ENCODE peak calls at places on chromosome 20, in six cellular contexts. M, X, W, U, F and Y are unnamed samples.

GRCh38 chr20:19990911-19991707 is 26.1 kb upstream of the NAA20 start:
- DNase-seq in U (no peak), M (no peak), F (peak), W (no peak), X (no peak), Y (no peak)

GRCh38 chr20:25220810-25221591 is 25.5 kb downstream of the ENTPD6 start:
- DNase-seq in W (no peak), F (no peak), M (no peak), U (peak), X (no peak), Y (no peak)

GRCh38 chr20:32642257-32643046 is 31.3 kb downstream of the C20orf203 start:
- DNase-seq in X (no peak), U (no peak), W (no peak), M (no peak), F (no peak), Y (no peak)

GRCh38 chr20:48738399-48739304 is 89.1 kb downstream of the PREX1 start:
- DNase-seq in W (no peak), U (no peak), M (no peak), F (no peak), X (no peak), Y (no peak)

GRCh38 chr20:19867074-19867473 is 109.0 kb downstream of the RIN2 start:
- DNase-seq in U (no peak), M (no peak), X (no peak), F (peak), W (no peak), Y (no peak)

GRCh38 chr20:47019106-47019824 is 124.6 kb downstream of the EYA2 start:
- DNase-seq in X (peak), W (no peak), U (no peak), M (no peak), F (peak), Y (peak)

GRCh38 chr20:50874758-50875665 is 56.2 kb downstream of the ADNP start:
- DNase-seq in M (peak), X (no peak), W (no peak), U (no peak), F (no peak), Y (no peak)

GRCh38 chr20:63056236-63057132 is 49.7 kb upstream of the BHLHE23 start:
- DNase-seq in X (peak), M (peak), F (peak), U (peak), W (no peak), Y (no peak)

GRCh38 chr20:58938541-58938940 is 42.5 kb upstream of the NELFCD start:
- DNase-seq in W (no peak), X (no peak), F (no peak), U (no peak), M (no peak), Y (no peak)

GRCh38 chr20:46914789-46915359 is 20.2 kb downstream of the EYA2 start:
- DNase-seq in X (no peak), M (no peak), W (no peak), F (no peak), U (no peak), Y (no peak)

GRCh38 chr20:57422254-57422653 is 31.1 kb downstream of the RBM38 start:
- DNase-seq in F (no peak), X (no peak), M (no peak), U (no peak), W (no peak), Y (no peak)

GRCh38 chr20:57425150-57426013 is 34.2 kb downstream of the RBM38 start:
- DNase-seq in M (no peak), F (peak), U (no peak), X (no peak), W (no peak), Y (no peak)

GRCh38 chr20:57420571-57421257 is 29.5 kb downstream of the RBM38 start:
- DNase-seq in U (no peak), F (no peak), M (no peak), X (no peak), W (no peak), Y (no peak)

GRCh38 chr20:57417830-57418780 is 26.9 kb downstream of the RBM38 start:
- DNase-seq in U (no peak), F (no peak), M (no peak), X (no peak), W (no peak), Y (no peak)

GRCh38 chr20:57421258-57422220 is 30.3 kb downstream of the RBM38 start:
- DNase-seq in F (no peak), M (no peak), W (no peak), U (no peak), X (no peak), Y (no peak)
- TF ChIP-seq CTCF in F (no peak), M (no peak), W (no peak), U (no peak), X (no peak), Y (no peak)

GRCh38 chr20:35617397-35618031 is 1.9 kb downstream of the SPAG4 start:
- DNase-seq in W (peak), U (peak), M (peak), F (peak), X (peak), Y (peak)
- TF ChIP-seq CTCF in W (peak), U (no peak), M (peak), F (peak), X (peak), Y (peak)

GRCh38 chr20:44411020-44411756 is 55.7 kb downstream of the HNF4A start:
- DNase-seq in F (no peak), W (no peak), X (no peak), M (no peak), U (peak), Y (no peak)
- TF ChIP-seq CTCF in F (no peak), W (no peak), X (no peak), M (no peak), U (no peak), Y (no peak)

GRCh38 chr20:5511930-5512329 is 195.2 kb upstream of the PROKR2 start:
- DNase-seq in X (no peak), U (no peak), F (no peak), M (no peak), W (no peak), Y (no peak)
- TF ChIP-seq CTCF in X (no peak), U (no peak), F (no peak), M (no peak), W (no peak), Y (no peak)

GRCh38 chr20:13822459-13822858 is 37.6 kb downstream of the NDUFAF5 start:
- DNase-seq in F (no peak), M (no peak), U (no peak), W (no peak), X (no peak), Y (no peak)
- TF ChIP-seq CTCF in F (no peak), M (no peak), U (no peak), W (peak), X (peak), Y (no peak)